ENCODE peak calls at places on chromosomes 2 and 18, in six cellular contexts. N, P, K, G, D and E are unnamed samples.

GRCh38 chr2:61632276-61633169 is 94.4 kb upstream of the XPO1 start:
- DNase-seq in G (no peak), N (no peak), D (peak; percentile 23), K (no peak), P (no peak), E (no peak)

GRCh38 chr2:8477511-8478132 is 204.2 kb upstream of the ID2 start:
- DNase-seq in P (no peak), K (no peak), G (peak; percentile 12), N (no peak), D (no peak), E (no peak)

GRCh38 chr2:27000228-27000627 is 29.8 kb downstream of the MAPRE3 start:
- DNase-seq in P (no peak), K (no peak), G (no peak), N (no peak), D (no peak), E (no peak)

GRCh38 chr2:1995987-1996386 is 251.7 kb upstream of the PXDN start:
- DNase-seq in N (no peak), D (no peak), P (no peak), G (no peak), K (no peak), E (peak; percentile 34)

GRCh38 chr2:196314780-196315179 is 143.4 kb upstream of the STK17B start:
- DNase-seq in K (no peak), N (no peak), D (no peak), P (no peak), G (no peak), E (no peak)

GRCh38 chr2:62362561-62362960 is 143.4 kb downstream of the TMEM17 start:
- DNase-seq in P (no peak), G (no peak), K (no peak), D (peak; percentile 47), N (no peak), E (no peak)

GRCh38 chr18:48314694-48315093 is 94.5 kb downstream of the ZBTB7C start:
- DNase-seq in K (no peak), G (peak; percentile 90), N (no peak), P (no peak), D (no peak), E (no peak)

GRCh38 chr2:147386284-147386683 is 458.5 kb upstream of the ACVR2A start:
- DNase-seq in D (no peak), P (no peak), K (no peak), N (no peak), G (no peak), E (no peak)

GRCh38 chr2:14677039-14677438 is 44.5 kb downstream of the LRATD1 start:
- DNase-seq in K (no peak), G (no peak), N (no peak), D (no peak), P (no peak), E (no peak)

GRCh38 chr2:217075225-217075802 is 215.4 kb upstream of the TNP1 start:
- DNase-seq in D (no peak), N (no peak), K (no peak), P (no peak), G (no peak), E (no peak)

GRCh38 chr2:172204309-172204708 is 101.6 kb upstream of the DLX2 start:
- DNase-seq in N (no peak), G (no peak), P (no peak), K (no peak), D (no peak), E (no peak)

GRCh38 chr2:236765475-236765874 is 195.8 kb downstream of the ACKR3 start:
- DNase-seq in N (no peak), G (no peak), P (no peak), D (no peak), K (no peak), E (no peak)

GRCh38 chr2:208074610-208075356 is 49.5 kb upstream of the PLEKHM3 start:
- DNase-seq in G (no peak), P (no peak), D (no peak), K (no peak), N (no peak), E (no peak)

GRCh38 chr2:36468463-36469266 is 113.1 kb downstream of the CRIM1 start:
- DNase-seq in D (no peak), P (no peak), G (no peak), N (no peak), K (no peak), E (no peak)

GRCh38 chr18:36411745-36412168 is 114.2 kb downstream of the FHOD3 start:
- DNase-seq in G (no peak), D (peak; percentile 73), P (no peak), K (no peak), N (no peak), E (no peak)

GRCh38 chr18:21345851-21346250 is 103.8 kb downstream of the GREB1L start:
- DNase-seq in P (no peak), K (no peak), N (no peak), G (no peak), D (no peak), E (no peak)

GRCh38 chr2:45218931-45219339 is 209.7 kb upstream of the SIX2 start:
- DNase-seq in N (no peak), K (no peak), D (no peak), G (no peak), P (no peak), E (no peak)

GRCh38 chr18:62784338-62784965 is 69.1 kb downstream of the PHLPP1 start:
- DNase-seq in P (no peak), G (no peak), D (no peak), K (no peak), N (no peak), E (no peak)

GRCh38 chr2:191899442-191899841 is 52.6 kb upstream of the CAVIN2 start:
- DNase-seq in D (no peak), N (no peak), P (no peak), K (no peak), G (no peak), E (no peak)

GRCh38 chr18:68940754-68941153 is 142.9 kb downstream of the CCDC102B start:
- DNase-seq in D (no peak), G (no peak), P (no peak), N (no peak), K (no peak), E (no peak)

GRCh38 chr2:66069937-66070716 is 364.8 kb upstream of the MEIS1 start:
- DNase-seq in P (no peak), G (no peak), K (no peak), N (no peak), D (no peak), E (no peak)

GRCh38 chr2:235255716-235256115 is 238.1 kb upstream of the AGAP1 start:
- DNase-seq in G (no peak), P (no peak), D (no peak), K (no peak), N (no peak), E (no peak)

GRCh38 chr18:65751145-65752085 is 603 bp downstream of the CDH7 start:
- DNase-seq in K (no peak), N (no peak), G (no peak), P (no peak), D (peak; percentile 54), E (no peak)